ENCODE peak calls at places on chromosomes 7 and 10, in four cellular contexts. J, P, O and U are unnamed samples.

GRCh38 chr7:83819911-83820310 is 171.0 kb upstream of the SEMA3E start:
- DNase-seq in P (no peak), J (no peak), O (no peak), U (no peak)

GRCh38 chr10:101291254-101292193 is 62.3 kb upstream of the LBX1 start:
- DNase-seq in P (peak), J (peak), O (peak), U (no peak)

GRCh38 chr7:34158311-34158710 is 253.0 kb downstream of the BMPER start:
- DNase-seq in J (no peak), O (no peak), P (no peak), U (no peak)

GRCh38 chr7:83166-83840 is 109.1 kb upstream of the FAM20C start:
- DNase-seq in J (no peak), P (no peak), O (no peak), U (no peak)

GRCh38 chr7:29239638-29240037 is 45.1 kb downstream of the CHN2 start:
- DNase-seq in P (no peak), J (no peak), O (peak), U (no peak)

GRCh38 chr7:18778594-18778993 is 283.0 kb downstream of the HDAC9 start:
- DNase-seq in O (no peak), P (no peak), J (no peak), U (no peak)

GRCh38 chr10:66925896-66926719 is at the start of gene LRRTM3:
- DNase-seq in P (peak), O (peak), J (peak), U (peak)

GRCh38 chr10:50992356-50992866 is 81.9 kb upstream of the PRKG1 start:
- DNase-seq in J (peak), O (no peak), P (no peak), U (no peak)

GRCh38 chr10:129766611-129767550 is 197.2 kb downstream of the EBF3 start:
- DNase-seq in J (no peak), O (no peak), P (no peak), U (no peak)

GRCh38 chr7:2572101-2572842 is 13.5 kb downstream of the IQCE start:
- DNase-seq in J (no peak), O (peak), P (no peak), U (no peak)

GRCh38 chr7:66239467-66239856 is 34.3 kb downstream of the TPST1 start:
- DNase-seq in P (no peak), O (no peak), J (no peak), U (no peak)

GRCh38 chr10:79053481-79054202 is 15.1 kb upstream of the ZMIZ1 start:
- DNase-seq in P (no peak), O (no peak), J (no peak), U (no peak)
- TF ChIP-seq CHD2 in P (no peak), O (no peak), J (no peak), U (no peak)

GRCh38 chr7:103521917-103522316 is 75.9 kb upstream of the SLC26A5 start:
- DNase-seq in J (no peak), O (no peak), P (no peak), U (no peak)

GRCh38 chr7:103528152-103528551 is 82.1 kb upstream of the SLC26A5 start:
- DNase-seq in J (no peak), O (no peak), P (no peak), U (no peak)

DNA sequence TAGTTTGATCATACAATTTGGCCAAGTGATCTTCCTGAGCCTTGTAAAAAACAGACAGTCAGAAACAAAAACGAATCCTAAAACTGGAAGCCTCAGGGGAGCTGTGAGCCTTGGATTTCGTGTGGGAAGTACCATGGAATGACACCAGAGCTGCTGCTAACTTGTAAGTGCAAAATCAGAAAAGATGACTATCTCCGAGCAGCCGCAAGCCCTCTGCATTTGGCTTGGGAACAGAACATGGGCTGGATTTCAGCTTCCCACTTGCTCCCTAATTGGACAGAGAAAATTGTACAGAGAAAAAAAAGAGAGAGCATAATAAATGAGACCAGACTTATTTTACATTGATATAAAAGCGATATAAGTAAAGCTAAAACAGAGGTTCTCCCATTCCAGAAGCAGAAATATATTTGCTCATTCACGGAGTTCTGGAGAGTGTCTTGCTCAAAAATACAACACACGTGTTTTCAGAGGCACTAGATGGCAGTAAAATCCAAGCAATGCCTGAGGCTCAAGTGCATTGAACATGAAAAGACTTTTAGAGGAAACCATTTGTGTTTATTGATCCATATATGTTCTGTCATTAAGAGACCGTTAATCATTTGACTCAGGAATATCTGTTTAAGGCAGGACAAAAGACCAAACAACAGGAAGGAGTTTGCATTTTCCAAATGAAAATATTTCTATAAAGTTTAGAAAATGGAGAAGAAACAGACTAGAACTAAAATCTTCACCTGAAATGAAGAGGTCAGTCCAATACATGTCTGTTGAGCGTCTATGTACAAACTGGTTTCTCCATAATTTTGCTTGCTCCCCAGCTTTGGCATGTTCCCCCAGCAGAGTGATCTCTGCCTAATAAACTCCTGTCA is 78.3 kb upstream of the SLC26A5 start:
- DNase-seq in J (peak), O (peak), P (peak), U (no peak)
- H2AFZ ChIP-seq in J (no peak), O (peak), P (no peak), U (no peak)

DNA sequence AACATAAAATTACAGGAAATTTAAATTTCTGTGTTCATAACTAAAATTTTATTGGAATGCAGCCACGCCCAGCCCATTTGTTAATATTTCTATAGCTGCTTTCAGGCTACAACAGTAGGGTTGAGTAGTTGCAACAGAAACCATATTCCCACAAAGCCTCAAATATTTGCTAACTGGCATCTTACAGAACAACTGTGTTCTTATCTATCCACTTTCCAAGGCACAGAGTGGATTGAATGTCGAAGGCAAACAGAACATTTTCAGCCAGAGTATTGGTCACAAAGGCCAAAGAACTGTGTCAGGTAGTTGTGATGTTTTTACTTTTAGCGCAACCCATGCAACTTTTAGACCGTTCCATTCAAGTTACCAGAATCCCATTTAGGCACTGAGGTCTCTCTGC is 51.1 kb upstream of the OPN4 start:
- DNase-seq in J (no peak), P (peak), O (no peak), U (no peak)
- TF ChIP-seq CHD2 in J (no peak), P (no peak), O (no peak), U (no peak)

GRCh38 chr7:106021211-106022067 is 58.4 kb downstream of the CDHR3 start:
- DNase-seq in P (no peak), O (no peak), J (peak), U (no peak)
- H2AFZ ChIP-seq in P (no peak), O (peak), J (peak), U (no peak)